ENCODE peak calls at places on chromosomes 11 and 22, in four cellular contexts. P is adrenal gland, K is heart left ventricle, Q is transverse colon. D is an unnamed sample. For H3K27me3, the result is how much of the 10 kb centered on the place peaks cover.

GRCh38 chr22:24134090-24134846 is 47.0 kb upstream of the SUSD2 start:
- DNase-seq in P (no peak), Q (peak), K (peak), D (peak)

GRCh38 chr11:12979928-12980689 is 29.0 kb upstream of the RASSF10 start:
- DNase-seq in P (no peak), Q (no peak), K (no peak), D (no peak)

GRCh38 chr22:17007257-17007656 is 765 bp downstream of the GAB4 start:
- DNase-seq in Q (no peak), K (no peak), P (no peak), D (no peak)

GRCh38 chr11:129023968-129024676 is 81.5 kb upstream of the TP53AIP1 start:
- DNase-seq in P (no peak), Q (peak), K (no peak), D (peak)

GRCh38 chr11:15034687-15035267 is 38.6 kb upstream of the CALCB start:
- DNase-seq in K (no peak), P (no peak), Q (no peak), D (no peak)

GRCh38 chr11:134038897-134039470 is 29.9 kb upstream of the JAM3 start:
- DNase-seq in P (no peak), K (peak), Q (no peak), D (no peak)

GRCh38 chr11:116687458-116688201 is 85.2 kb downstream of the BUD13 start:
- DNase-seq in P (no peak), K (no peak), Q (no peak), D (no peak)

GRCh38 chr11:65437436-65438227 is 15.0 kb downstream of the NEAT1 start:
- DNase-seq in P (peak), Q (peak), K (peak), D (no peak)

GRCh38 chr22:30196141-30196866 is 50.3 kb downstream of the LIF start:
- DNase-seq in K (peak), P (peak), Q (peak), D (peak)
- H3K4me3 ChIP-seq in K (peak), P (peak), Q (no peak), D (no peak)

GRCh38 chr22:21044931-21045584 is 688 bp upstream of the LRRC74B start:
- DNase-seq in Q (no peak), P (peak), K (no peak), D (peak)

GRCh38 chr22:21047035-21047661 is 1.4 kb downstream of the LRRC74B start:
- DNase-seq in P (no peak), Q (no peak), K (no peak), D (no peak)

GRCh38 chr22:21043856-21044535 is 1.8 kb upstream of the LRRC74B start:
- DNase-seq in Q (no peak), P (no peak), K (no peak), D (no peak)

GRCh38 chr22:21047730-21048129 is 2.0 kb downstream of the LRRC74B start:
- DNase-seq in K (no peak), Q (no peak), P (no peak), D (no peak)

DNA sequence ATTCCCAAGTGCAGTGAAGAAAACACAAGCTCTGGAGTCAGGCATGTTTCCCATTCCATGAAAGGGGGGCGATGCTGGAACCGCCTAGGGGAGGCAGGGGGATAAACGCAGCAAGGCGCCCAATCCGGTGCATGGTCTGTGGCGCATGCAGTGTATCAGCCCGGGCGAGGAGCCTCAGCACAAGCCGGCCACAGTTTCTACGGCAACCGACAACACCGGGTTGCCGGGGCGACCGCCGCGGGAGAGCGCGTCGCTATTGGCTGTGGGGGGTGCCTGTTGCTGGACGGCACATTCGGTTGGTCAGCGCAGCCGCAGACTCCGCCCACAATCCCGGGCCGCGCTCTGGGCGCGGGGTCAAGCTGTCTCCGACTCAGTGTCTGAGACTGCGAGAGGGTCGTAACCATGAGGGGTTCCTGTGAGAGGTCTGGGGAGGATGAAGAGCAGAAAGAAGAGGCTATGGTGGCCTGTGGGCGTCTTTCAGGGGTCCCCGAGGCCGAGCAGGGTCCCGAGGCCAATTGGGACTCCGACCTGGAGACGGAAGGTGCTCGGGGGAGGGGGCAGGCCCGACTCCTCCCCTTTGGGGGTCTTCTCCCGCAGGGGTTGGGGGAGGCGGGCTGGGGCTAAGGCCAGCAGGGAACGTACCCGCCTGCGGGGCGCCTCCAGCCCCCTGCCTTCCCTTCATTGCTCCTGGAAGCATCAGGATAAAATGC is at the start of gene LRRC74B:
- DNase-seq in P (peak), K (peak), Q (peak), D (peak)
- H3K27ac ChIP-seq in P (no peak), K (no peak), Q (no peak), D (no peak)

GRCh38 chr11:31809857-31810778 is 1.0 kb downstream of the PAX6 start:
- DNase-seq in Q (no peak), P (no peak), K (no peak), D (peak)
- H3K27me3 ChIP-seq in Q (half or more), P (half or more), K (half or more), D (under half)

DNA sequence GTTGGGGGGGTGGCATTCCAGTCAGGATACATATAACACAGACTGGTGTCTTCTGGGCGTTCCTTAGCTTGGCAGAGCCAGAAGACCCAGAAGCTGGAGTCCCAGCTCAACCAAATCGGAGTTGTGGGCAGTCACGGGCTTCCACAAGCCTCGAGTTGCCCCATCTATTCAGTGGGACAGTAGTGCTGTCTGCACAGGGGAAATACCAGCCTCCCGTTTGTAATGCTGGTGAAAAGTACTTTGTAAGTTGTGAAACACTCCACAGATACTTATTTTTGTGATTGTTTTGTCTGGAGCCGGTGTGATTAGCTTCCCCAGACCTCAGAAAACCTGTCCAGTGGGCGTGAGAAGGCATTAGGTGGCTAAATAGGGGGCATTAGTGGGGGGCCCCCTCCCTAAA is 13.6 kb downstream of the DGKZ start:
- DNase-seq in P (no peak), K (no peak), Q (no peak), D (peak)
- H3K4me3 ChIP-seq in P (no peak), K (peak), Q (peak), D (no peak)

GRCh38 chr11:58055806-58056401 is 25.2 kb downstream of the OR6Q1 start:
- DNase-seq in Q (no peak), K (no peak), P (no peak), D (no peak)

GRCh38 chr11:58059011-58059358 is 28.2 kb downstream of the OR6Q1 start:
- DNase-seq in Q (no peak), P (no peak), K (no peak), D (no peak)

GRCh38 chr11:58057481-58057880 is 26.7 kb downstream of the OR6Q1 start:
- DNase-seq in Q (no peak), K (no peak), P (no peak), D (no peak)

GRCh38 chr11:58060535-58060934 is 29.8 kb downstream of the OR6Q1 start:
- DNase-seq in K (no peak), Q (no peak), P (no peak), D (no peak)

DNA sequence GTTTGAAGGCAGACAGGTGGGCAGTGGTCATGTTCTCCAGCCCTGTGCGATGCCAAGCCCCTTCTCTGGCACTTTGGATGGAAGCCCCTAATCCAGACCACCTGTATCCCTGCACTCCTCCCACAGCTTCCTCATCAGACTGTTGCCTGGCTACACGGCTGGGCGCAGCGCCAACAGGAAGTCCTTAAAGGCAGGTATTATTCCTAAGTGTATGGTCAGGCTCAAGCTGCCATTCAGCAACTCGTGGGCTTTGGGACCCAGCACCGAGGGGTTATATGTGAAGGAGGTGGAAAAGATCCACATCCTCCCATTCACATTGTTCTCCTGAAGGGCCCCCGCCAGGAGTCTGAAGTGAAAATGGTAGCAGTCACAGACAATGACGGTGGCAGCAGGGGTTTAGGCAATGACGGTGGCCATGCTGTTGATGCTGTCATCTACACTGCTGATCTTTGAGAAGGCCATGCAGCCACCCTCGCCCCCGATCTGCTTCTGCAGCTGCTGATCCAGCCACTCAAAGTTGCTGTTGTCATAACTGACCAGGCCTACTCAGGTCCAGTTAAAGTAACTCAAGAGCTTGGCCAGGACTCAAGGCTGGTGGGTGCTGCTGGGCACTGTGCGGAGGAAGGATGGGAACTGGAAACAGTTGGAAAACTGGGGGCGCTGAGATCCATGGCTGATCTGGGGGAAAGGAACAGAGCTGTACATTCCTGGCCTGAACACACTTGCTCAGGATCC is 27.7 kb downstream of the OR6Q1 start:
- DNase-seq in P (no peak), Q (peak), K (peak), D (peak)
- H3K27ac ChIP-seq in P (no peak), Q (peak), K (peak), D (peak)

GRCh38 chr22:50551160-50551752 is 5.6 kb downstream of the KLHDC7B start:
- DNase-seq in P (no peak), Q (no peak), K (no peak), D (no peak)

GRCh38 chr22:50547231-50547851 is 1.6 kb downstream of the KLHDC7B start:
- DNase-seq in P (no peak), K (no peak), Q (no peak), D (peak)

GRCh38 chr22:50548046-50548912 is 2.6 kb downstream of the KLHDC7B start:
- DNase-seq in P (no peak), Q (peak), K (no peak), D (no peak)

GRCh38 chr22:50550395-50550794 is 4.7 kb downstream of the KLHDC7B start:
- DNase-seq in P (no peak), K (no peak), Q (no peak), D (no peak)

GRCh38 chr22:50548913-50549790 is 3.5 kb downstream of the KLHDC7B start:
- DNase-seq in Q (no peak), K (no peak), P (no peak), D (peak)
- H3K27me3 ChIP-seq in Q (under half), K (under half), P (under half), D (under half)

DNA sequence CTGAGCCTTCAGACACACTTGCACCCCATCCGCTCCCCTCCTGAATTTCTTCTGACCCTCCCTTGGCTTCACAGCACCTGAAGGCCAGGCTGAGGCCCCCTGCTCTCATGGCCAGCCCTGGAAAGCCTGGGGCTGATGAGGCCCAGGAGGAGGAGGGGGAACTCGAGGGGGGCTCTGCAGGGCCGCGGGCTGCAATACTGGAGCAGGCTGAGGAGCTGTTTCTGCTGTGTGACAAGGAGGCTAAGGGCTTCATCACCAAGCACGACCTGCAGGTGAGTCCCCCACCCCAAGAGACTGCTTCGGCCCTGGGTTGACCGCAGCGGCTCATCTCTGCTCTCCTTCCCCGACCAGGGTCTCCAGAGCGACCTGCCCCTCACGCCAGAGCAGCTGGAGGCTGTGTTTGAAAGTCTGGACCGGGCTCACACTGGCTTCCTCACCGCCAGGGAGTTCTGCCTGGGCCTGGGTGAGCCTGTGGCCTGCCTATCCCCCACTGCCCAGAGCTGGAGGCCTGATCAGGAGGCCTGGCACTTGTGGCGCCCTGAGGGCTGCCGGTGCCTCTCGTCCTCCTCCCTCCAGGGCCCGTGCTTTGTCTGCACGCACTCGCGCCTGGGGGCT is 889 bp downstream of the CRACR2B start:
- DNase-seq in P (no peak), Q (no peak), K (no peak), D (peak)
- H3K4me3 ChIP-seq in P (no peak), Q (no peak), K (peak), D (no peak)

GRCh38 chr22:36026741-36027140 is 1.9 kb downstream of the RBFOX2 start:
- DNase-seq in Q (no peak), K (no peak), P (no peak), D (no peak)

GRCh38 chr22:36027579-36027959 is 1.1 kb downstream of the RBFOX2 start:
- DNase-seq in P (no peak), Q (peak), K (no peak), D (no peak)

GRCh38 chr22:36027960-36028645 is 521 bp downstream of the RBFOX2 start:
- DNase-seq in K (peak), P (no peak), Q (peak), D (no peak)

GRCh38 chr22:36028646-36029405 is at the start of gene RBFOX2:
- DNase-seq in K (peak), Q (peak), P (peak), D (peak)

GRCh38 chr22:36029406-36029755 is 757 bp upstream of the RBFOX2 start:
- DNase-seq in P (no peak), K (no peak), Q (no peak), D (no peak)
- H3K27ac ChIP-seq in P (no peak), K (peak), Q (peak), D (peak)